ENCODE peak calls at places on chromosome 4, in eight cellular contexts. T, V, Q, D, I, L, K and B are unnamed samples.
A peak's percentile ranks its signal among the peaks of the same experiment; 100 is the strongest.

GRCh38 chr4:23815351-23815750 is 74.5 kb downstream of the PPARGC1A start:
- DNase-seq in T (no peak), V (no peak), Q (no peak), D (no peak), I (no peak), L (no peak), K (no peak), B (no peak)

GRCh38 chr4:182141623-182142022 is 101.6 kb upstream of the TENM3 start:
- DNase-seq in T (no peak), V (no peak), Q (no peak), D (no peak), I (no peak), L (no peak), K (no peak), B (peak; percentile 25)

GRCh38 chr4:147933316-147933715 is 201.4 kb downstream of the ARHGAP10 start:
- DNase-seq in T (no peak), V (no peak), Q (no peak), D (no peak), I (no peak), L (no peak), K (no peak), B (no peak)

GRCh38 chr4:89222171-89222570 is 85.4 kb downstream of the GPRIN3 start:
- DNase-seq in T (peak; percentile 27), V (no peak), Q (no peak), D (no peak), I (no peak), L (no peak), K (no peak), B (no peak)

GRCh38 chr4:150583287-150584197 is 1.6 kb downstream of the MAB21L2 start:
- DNase-seq in T (no peak), V (no peak), Q (peak; percentile 82), D (no peak), I (peak; percentile 12), L (no peak), K (peak; percentile 37), B (peak; percentile 71)

GRCh38 chr4:186602978-186603377 is 47.6 kb upstream of the MTNR1A start:
- DNase-seq in T (no peak), V (no peak), Q (no peak), D (no peak), I (no peak), L (no peak), K (no peak), B (no peak)

GRCh38 chr4:158300012-158300411 is 89.7 kb downstream of the TMEM144 start:
- DNase-seq in T (no peak), V (no peak), Q (no peak), D (no peak), I (no peak), L (no peak), K (no peak), B (no peak)

GRCh38 chr4:37243722-37244582 is 591 bp upstream of the NWD2 start:
- DNase-seq in T (no peak), V (no peak), Q (no peak), D (no peak), I (no peak), L (no peak), K (peak; percentile 1), B (no peak)

GRCh38 chr4:143921160-143921559 is 15.8 kb upstream of the GYPE start:
- DNase-seq in T (no peak), V (no peak), Q (no peak), D (no peak), I (no peak), L (no peak), K (peak; percentile 42), B (no peak)

GRCh38 chr4:121668368-121669162 is 28.2 kb downstream of the ANXA5 start:
- DNase-seq in T (peak; percentile 59), V (no peak), Q (no peak), D (no peak), I (no peak), L (no peak), K (peak; percentile 88), B (peak; percentile 89)

GRCh38 chr4:91936301-91936700 is 367.5 kb upstream of the GRID2 start:
- DNase-seq in T (no peak), V (no peak), Q (no peak), D (no peak), I (no peak), L (no peak), K (peak; percentile 87), B (no peak)

DNA sequence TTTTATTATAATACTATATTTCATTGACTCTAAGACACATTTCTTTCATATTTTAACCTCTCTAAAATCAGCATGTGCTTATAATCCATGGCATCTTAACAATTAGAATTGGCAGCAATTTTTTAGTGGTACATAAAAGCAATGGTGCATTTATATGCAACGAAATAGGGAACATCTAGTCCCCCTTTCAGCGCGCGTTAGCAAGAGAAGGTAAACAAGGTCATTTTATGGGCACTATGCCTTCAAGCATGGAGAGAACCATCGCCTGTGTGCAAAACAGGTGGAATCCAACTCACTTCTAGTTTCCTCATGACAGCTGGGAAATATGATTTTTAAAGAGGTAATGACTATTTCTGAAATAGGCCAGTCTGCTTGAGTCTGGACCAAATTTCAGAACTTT is 6.4 kb downstream of the ADH5 start:
- DNase-seq in T (no peak), V (no peak), Q (no peak), D (no peak), I (no peak), L (no peak), K (no peak), B (no peak)
- H3K36me3 ChIP-seq in T (peaks cover 50% of the 10 kb centered on the region), V (peaks cover 33% of the 10 kb centered on the region), Q (peaks cover 8% of the 10 kb centered on the region), D (peaks cover 59% of the 10 kb centered on the region), I (no peaks in the 10 kb centered on the region), L (no peaks in the 10 kb centered on the region), K (peaks cover 47% of the 10 kb centered on the region), B (peaks cover 72% of the 10 kb centered on the region)

DNA sequence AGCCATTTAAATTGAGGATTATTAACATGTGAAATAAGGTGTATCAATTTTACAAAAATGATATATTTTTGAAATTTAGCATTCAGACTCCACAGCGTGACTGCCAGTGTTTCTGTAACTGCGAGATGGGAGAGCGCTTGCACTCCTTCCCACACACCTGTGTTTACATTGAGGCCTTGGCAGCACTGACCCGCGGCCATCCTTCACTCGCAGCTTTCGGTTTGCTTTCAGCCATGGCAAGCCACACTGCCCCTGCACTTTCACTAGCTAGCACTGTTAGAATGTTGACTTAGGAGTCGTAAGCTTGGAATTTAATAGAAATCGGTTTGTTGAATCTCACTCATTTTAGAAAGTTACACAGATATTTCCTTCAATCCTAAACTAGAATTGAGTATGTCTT is 136.2 kb downstream of the CFAP299 start:
- DNase-seq in T (peak; percentile 73), V (no peak), Q (peak; percentile 61), D (no peak), I (no peak), L (peak; percentile 19), K (peak; percentile 11), B (no peak)
- H3K36me3 ChIP-seq in T (no peaks in the 10 kb centered on the region), V (no peaks in the 10 kb centered on the region), Q (no peaks in the 10 kb centered on the region), D (no peaks in the 10 kb centered on the region), I (no peaks in the 10 kb centered on the region), L (no peaks in the 10 kb centered on the region), K (no peaks in the 10 kb centered on the region), B (no peaks in the 10 kb centered on the region)

GRCh38 chr4:7032591-7032990 is 10.6 kb upstream of the TADA2B start:
- DNase-seq in T (no peak), V (no peak), Q (no peak), D (no peak), I (no peak), L (no peak), K (no peak), B (peak; percentile 21)
- H3K36me3 ChIP-seq in T (peaks cover 10% of the 10 kb centered on the region), V (peaks cover 29% of the 10 kb centered on the region), Q (peaks cover 7% of the 10 kb centered on the region), D (peaks cover 13% of the 10 kb centered on the region), I (no peaks in the 10 kb centered on the region), L (no peaks in the 10 kb centered on the region), K (peaks cover 7% of the 10 kb centered on the region), B (peaks cover 22% of the 10 kb centered on the region)

GRCh38 chr4:40586729-40587128 is 42.9 kb downstream of the RBM47 start:
- DNase-seq in T (no peak), V (no peak), Q (no peak), D (no peak), I (no peak), L (no peak), K (no peak), B (no peak)
- H3K36me3 ChIP-seq in T (no peaks in the 10 kb centered on the region), V (no peaks in the 10 kb centered on the region), Q (no peaks in the 10 kb centered on the region), D (no peaks in the 10 kb centered on the region), I (no peaks in the 10 kb centered on the region), L (no peaks in the 10 kb centered on the region), K (no peaks in the 10 kb centered on the region), B (no peaks in the 10 kb centered on the region)

GRCh38 chr4:184806711-184807110 is 19.1 kb downstream of the ACSL1 start:
- DNase-seq in T (no peak), V (no peak), Q (no peak), D (no peak), I (no peak), L (no peak), K (no peak), B (no peak)

GRCh38 chr4:184808719-184809062 is 17.1 kb downstream of the ACSL1 start:
- DNase-seq in T (no peak), V (no peak), Q (no peak), D (no peak), I (no peak), L (no peak), K (no peak), B (no peak)

GRCh38 chr4:184807797-184808718 is 17.7 kb downstream of the ACSL1 start:
- DNase-seq in T (peak; percentile 87), V (no peak), Q (no peak), D (no peak), I (no peak), L (no peak), K (peak; percentile 52), B (no peak)

GRCh38 chr4:184806246-184806550 is 19.6 kb downstream of the ACSL1 start:
- DNase-seq in T (no peak), V (no peak), Q (no peak), D (no peak), I (no peak), L (no peak), K (no peak), B (peak; percentile 69)

GRCh38 chr4:184807261-184807660 is 18.5 kb downstream of the ACSL1 start:
- DNase-seq in T (peak; percentile 33), V (no peak), Q (no peak), D (no peak), I (no peak), L (no peak), K (no peak), B (no peak)
- H3K36me3 ChIP-seq in T (no peaks in the 10 kb centered on the region), V (no peaks in the 10 kb centered on the region), Q (no peaks in the 10 kb centered on the region), D (no peaks in the 10 kb centered on the region), I (no peaks in the 10 kb centered on the region), L (no peaks in the 10 kb centered on the region), K (no peaks in the 10 kb centered on the region), B (no peaks in the 10 kb centered on the region)

GRCh38 chr4:153517159-153517558 is 51.0 kb downstream of the TMEM131L start:
- DNase-seq in T (no peak), V (no peak), Q (no peak), D (no peak), I (no peak), L (no peak), K (no peak), B (no peak)
- H3K36me3 ChIP-seq in T (no peaks in the 10 kb centered on the region), V (no peaks in the 10 kb centered on the region), Q (no peaks in the 10 kb centered on the region), D (no peaks in the 10 kb centered on the region), I (no peaks in the 10 kb centered on the region), L (no peaks in the 10 kb centered on the region), K (no peaks in the 10 kb centered on the region), B (no peaks in the 10 kb centered on the region)

GRCh38 chr4:183256756-183257385 is 63.2 kb downstream of the CLDN22 start:
- DNase-seq in T (peak; percentile 48), V (no peak), Q (peak; percentile 49), D (peak; percentile 7), I (peak; percentile 47), L (peak; percentile 74), K (peak; percentile 68), B (peak; percentile 74)
- H3K36me3 ChIP-seq in T (peaks cover 4% of the 10 kb centered on the region), V (peaks cover 11% of the 10 kb centered on the region), Q (no peaks in the 10 kb centered on the region), D (no peaks in the 10 kb centered on the region), I (no peaks in the 10 kb centered on the region), L (no peaks in the 10 kb centered on the region), K (no peaks in the 10 kb centered on the region), B (peaks cover 36% of the 10 kb centered on the region)